ENCODE peak calls at places on chromosomes 6 and 20, in four cellular contexts. B, S, N and Z are unnamed samples.

GRCh38 chr6:112305795-112306194 is 41.3 kb upstream of the RFPL4B start:
- DNase-seq in B (no peak), S (no peak), N (no peak), Z (no peak)

GRCh38 chr6:30570760-30571084 is 520 bp upstream of the ABCF1 start:
- DNase-seq in B (no peak), S (no peak), N (peak), Z (no peak)

GRCh38 chr6:46734867-46735719 is at the start of gene PLA2G7:
- DNase-seq in B (no peak), S (peak), N (peak), Z (no peak)

GRCh38 chr20:52500150-52500549 is 308.6 kb upstream of the ZFP64 start:
- DNase-seq in B (no peak), S (no peak), N (peak), Z (no peak)

GRCh38 chr6:43740321-43740960 is 29.6 kb upstream of the VEGFA start:
- DNase-seq in B (no peak), S (no peak), N (peak), Z (no peak)

GRCh38 chr6:91088515-91088914 is 501.6 kb upstream of the MAP3K7 start:
- DNase-seq in B (no peak), S (no peak), N (no peak), Z (no peak)

GRCh38 chr20:47032969-47033578 is 138.4 kb downstream of the EYA2 start:
- DNase-seq in B (no peak), S (no peak), N (no peak), Z (no peak)

GRCh38 chr6:26155066-26155925 is 68.1 kb downstream of the HFE start:
- DNase-seq in B (peak), S (peak), N (peak), Z (no peak)

GRCh38 chr6:5499644-5500306 is 238.5 kb downstream of the FARS2 start:
- DNase-seq in B (no peak), S (no peak), N (no peak), Z (no peak)

GRCh38 chr6:5091646-5092045 is 6.5 kb downstream of the PPP1R3G start:
- DNase-seq in B (no peak), S (no peak), N (no peak), Z (no peak)

GRCh38 chr20:24684421-24684871 is 215.0 kb downstream of the SYNDIG1 start:
- DNase-seq in B (no peak), S (no peak), N (no peak), Z (no peak)

GRCh38 chr6:148358196-148358785 is 15.7 kb downstream of the SASH1 start:
- DNase-seq in B (no peak), S (peak), N (no peak), Z (no peak)

GRCh38 chr20:17406191-17406590 is 125.0 kb downstream of the BFSP1 start:
- DNase-seq in B (no peak), S (no peak), N (no peak), Z (no peak)

GRCh38 chr6:149389509-149390297 is 10.4 kb upstream of the SUMO4 start:
- DNase-seq in B (no peak), S (peak), N (no peak), Z (peak)

GRCh38 chr6:37643851-37644672 is 53.6 kb downstream of the MDGA1 start:
- DNase-seq in B (no peak), S (peak), N (no peak), Z (no peak)

GRCh38 chr20:59663513-59663890 is 59.2 kb downstream of the PHACTR3 start:
- DNase-seq in B (no peak), S (no peak), N (no peak), Z (no peak)

GRCh38 chr6:35068206-35068605 is 72.9 kb downstream of the TCP11 start:
- DNase-seq in B (no peak), S (no peak), N (no peak), Z (no peak)

GRCh38 chr6:14316911-14317535 is 199.5 kb downstream of the CD83 start:
- DNase-seq in B (no peak), S (no peak), N (peak), Z (peak)

GRCh38 chr6:36115412-36115811 is 14.9 kb upstream of the MAPK13 start:
- DNase-seq in B (no peak), S (no peak), N (no peak), Z (no peak)

GRCh38 chr6:92667843-92668242 is 751.5 kb downstream of the EPHA7 start:
- DNase-seq in B (no peak), S (peak), N (no peak), Z (no peak)

GRCh38 chr6:27275025-27275956 is 27.8 kb downstream of the PRSS16 start:
- DNase-seq in B (no peak), S (no peak), N (peak), Z (no peak)

GRCh38 chr6:167668019-167668753 is 158.5 kb upstream of the AFDN start:
- DNase-seq in B (no peak), S (no peak), N (peak), Z (no peak)

GRCh38 chr6:149934249-149935156 is 7.3 kb upstream of the ULBP2 start:
- DNase-seq in B (peak), S (peak), N (peak), Z (peak)

GRCh38 chr20:17911927-17912326 is 56.7 kb downstream of the SNX5 start:
- DNase-seq in B (no peak), S (no peak), N (no peak), Z (no peak)

GRCh38 chr6:145694083-145694737 is 41.1 kb downstream of the EPM2A start:
- DNase-seq in B (no peak), S (no peak), N (no peak), Z (no peak)

GRCh38 chr6:14665827-14666724 is 548.5 kb downstream of the CD83 start:
- DNase-seq in B (no peak), S (peak), N (no peak), Z (no peak)

GRCh38 chr6:92706976-92707375 is 712.4 kb downstream of the EPHA7 start:
- DNase-seq in B (no peak), S (no peak), N (no peak), Z (no peak)

GRCh38 chr6:116099036-116099435 is 1.6 kb upstream of the NT5DC1 start:
- DNase-seq in B (no peak), S (no peak), N (no peak), Z (no peak)
- H3K4me3 ChIP-seq in B (no peak), S (no peak), N (no peak), Z (no peak)

GRCh38 chr6:53310751-53311585 is 37.8 kb downstream of the ELOVL5 start:
- DNase-seq in B (peak), S (no peak), N (no peak), Z (no peak)
- H3K4me3 ChIP-seq in B (no peak), S (no peak), N (no peak), Z (peak)

GRCh38 chr6:106648651-106649308 is 19.4 kb downstream of the QRSL1 start:
- DNase-seq in B (no peak), S (no peak), N (no peak), Z (no peak)
- H3K4me3 ChIP-seq in B (no peak), S (no peak), N (no peak), Z (no peak)

GRCh38 chr6:11537229-11538048 is at the start of gene TMEM170B:
- DNase-seq in B (peak), S (peak), N (peak), Z (peak)

GRCh38 chr6:11538049-11538798 is 675 bp downstream of the TMEM170B start:
- DNase-seq in B (no peak), S (peak), N (peak), Z (peak)

GRCh38 chr6:11538799-11539468 is 1.4 kb downstream of the TMEM170B start:
- DNase-seq in B (no peak), S (no peak), N (peak), Z (no peak)

GRCh38 chr6:11535801-11536230 is 1.7 kb upstream of the TMEM170B start:
- DNase-seq in B (peak), S (peak), N (no peak), Z (no peak)

DNA sequence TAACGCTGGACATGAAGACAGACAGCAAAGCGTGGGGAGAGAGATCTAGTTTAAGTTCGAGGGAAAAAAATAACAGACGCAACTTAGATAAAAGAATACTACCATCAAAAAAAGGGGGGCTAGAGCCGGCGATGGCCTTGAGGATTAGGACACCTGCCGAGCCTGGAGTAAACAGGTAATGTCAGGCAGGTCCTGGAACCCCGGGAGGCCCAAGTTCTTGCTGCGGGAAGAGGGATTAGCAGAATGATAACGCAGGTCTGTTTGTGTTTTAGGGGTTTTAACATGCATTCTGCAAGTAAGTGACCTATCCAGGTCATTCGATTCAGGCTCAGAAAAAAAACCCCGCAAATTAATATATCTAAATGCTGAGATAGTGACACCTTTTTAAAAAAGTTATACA is 754 bp upstream of the TMEM170B start:
- DNase-seq in B (peak), S (no peak), N (peak), Z (no peak)
- H3K4me3 ChIP-seq in B (peak), S (peak), N (peak), Z (peak)

GRCh38 chr6:72938104-72938503 is 287.2 kb downstream of the KHDC1L start:
- DNase-seq in B (no peak), S (peak), N (no peak), Z (no peak)
- H3K4me3 ChIP-seq in B (no peak), S (no peak), N (no peak), Z (no peak)

GRCh38 chr6:15715851-15716250 is 53.0 kb upstream of the DTNBP1 start:
- DNase-seq in B (no peak), S (no peak), N (no peak), Z (no peak)
- H3K4me3 ChIP-seq in B (no peak), S (no peak), N (no peak), Z (no peak)

GRCh38 chr20:45340951-45341350 is 7.3 kb downstream of the SDC4 start:
- DNase-seq in B (no peak), S (no peak), N (peak), Z (no peak)

GRCh38 chr20:45341579-45341938 is 6.7 kb downstream of the SDC4 start:
- DNase-seq in B (no peak), S (no peak), N (no peak), Z (no peak)

GRCh38 chr20:45342863-45343444 is 5.3 kb downstream of the SDC4 start:
- DNase-seq in B (no peak), S (no peak), N (no peak), Z (no peak)

GRCh38 chr20:45343445-45343866 is 4.8 kb downstream of the SDC4 start:
- DNase-seq in B (no peak), S (no peak), N (no peak), Z (no peak)

DNA sequence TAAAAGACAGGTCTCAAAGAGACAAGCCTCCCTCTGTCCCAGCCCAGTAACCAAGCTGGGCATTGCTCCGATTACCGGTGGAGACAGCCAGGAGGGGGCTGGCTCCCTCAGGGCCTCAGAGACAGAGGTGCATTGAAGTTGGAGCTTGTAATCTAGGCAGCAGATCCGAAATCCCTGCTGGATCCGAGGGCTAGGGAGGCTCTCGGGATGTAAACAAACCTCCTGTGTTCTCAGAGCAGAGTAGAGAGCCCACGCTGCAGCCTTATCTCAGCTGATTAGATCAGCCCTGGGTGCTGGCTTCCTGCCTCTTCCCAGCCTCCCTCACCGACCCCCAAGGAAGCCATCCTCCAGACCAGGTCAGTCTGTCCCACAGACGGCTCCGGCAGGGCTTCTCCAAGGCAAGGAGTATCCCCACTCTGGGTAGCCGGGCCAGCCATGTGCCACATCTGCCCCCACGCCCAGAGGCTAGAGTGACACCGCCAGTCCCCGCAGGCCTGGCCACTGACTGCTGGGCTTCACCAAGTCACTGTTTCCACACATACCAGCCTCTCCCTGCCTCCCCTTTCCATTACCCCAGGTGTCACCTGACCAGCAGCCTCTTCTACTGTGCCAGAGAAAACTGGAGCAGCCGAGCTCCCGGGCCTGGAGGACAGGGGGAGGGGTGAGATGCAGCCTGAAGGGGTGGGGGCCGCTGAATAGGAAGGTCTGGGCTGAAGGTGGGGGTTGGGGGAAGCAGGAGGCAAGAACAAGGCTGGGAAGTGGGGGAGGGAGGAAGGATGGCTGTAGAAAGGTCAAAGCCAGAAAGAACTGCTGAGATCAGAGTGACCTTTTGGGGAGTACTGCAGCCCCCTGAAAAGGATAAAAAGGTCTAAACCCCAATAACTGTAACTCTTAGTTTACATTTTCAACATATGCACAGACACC is 6.0 kb downstream of the SDC4 start:
- DNase-seq in B (no peak), S (peak), N (peak), Z (no peak)
- H3K4me3 ChIP-seq in B (no peak), S (peak), N (peak), Z (no peak)